ENCODE peak calls at places on chromosomes 16 and 17, in eight cellular contexts. R is body of pancreas, U is thoracic aorta, Z is right lobe of liver, O is tibial artery, K is GM23338, G is MM.1S, E is testis. T is an unnamed sample. For H3K36me3, the result is how much of the 10 kb centered on the place peaks cover.

GRCh38 chr17:83173180-83173996 is 94.0 kb downstream of the METRNL start:
- DNase-seq in R (peak), U (no peak), Z (no peak), O (no peak), K (no peak), G (no peak), E (no peak), T (no peak)

GRCh38 chr16:20291807-20292206 is 35.5 kb downstream of the GP2 start:
- DNase-seq in R (no peak), U (no peak), Z (no peak), O (no peak), K (peak), G (no peak), E (no peak), T (no peak)

GRCh38 chr17:54967621-54968258 is 714 bp downstream of the COX11 start:
- DNase-seq in R (no peak), U (no peak), Z (peak), O (no peak), K (peak), G (peak), E (no peak), T (no peak)

GRCh38 chr16:80034948-80035700 is 434.6 kb upstream of the MAF start:
- DNase-seq in R (no peak), U (no peak), Z (no peak), O (no peak), K (no peak), G (no peak), E (no peak), T (no peak)

GRCh38 chr17:40622509-40622928 is 25.1 kb downstream of the SMARCE1 start:
- DNase-seq in R (no peak), U (no peak), Z (no peak), O (no peak), K (no peak), G (no peak), E (no peak), T (no peak)

GRCh38 chr17:35731932-35732805 is 730 bp downstream of the RASL10B start:
- DNase-seq in R (no peak), U (no peak), Z (no peak), O (no peak), K (peak), G (no peak), E (no peak), T (no peak)

GRCh38 chr16:54175552-54176375 is 110.8 kb downstream of the IRX3 start:
- DNase-seq in R (no peak), U (no peak), Z (no peak), O (no peak), K (no peak), G (no peak), E (no peak), T (no peak)

GRCh38 chr16:19210968-19211367 is 42.9 kb downstream of the SYT17 start:
- DNase-seq in R (no peak), U (no peak), Z (no peak), O (no peak), K (no peak), G (no peak), E (no peak), T (peak)

GRCh38 chr17:40499551-40500189 is 1.8 kb downstream of the TNS4 start:
- DNase-seq in R (peak), U (peak), Z (peak), O (peak), K (peak), G (no peak), E (peak), T (no peak)

GRCh38 chr16:7509919-7510705 is 177.5 kb downstream of the RBFOX1 start:
- DNase-seq in R (no peak), U (no peak), Z (no peak), O (no peak), K (peak), G (no peak), E (no peak), T (no peak)

GRCh38 chr17:5513610-5514009 is 27.2 kb downstream of the MIS12 start:
- DNase-seq in R (no peak), U (no peak), Z (no peak), O (no peak), K (peak), G (no peak), E (no peak), T (no peak)

GRCh38 chr17:82234211-82235055 is 5.6 kb downstream of the SLC16A3 start:
- DNase-seq in R (no peak), U (no peak), Z (no peak), O (no peak), K (no peak), G (no peak), E (peak), T (peak)

GRCh38 chr17:41800601-41801373 is 11.0 kb downstream of the P3H4 start:
- DNase-seq in R (no peak), U (no peak), Z (no peak), O (no peak), K (peak), G (peak), E (no peak), T (no peak)

GRCh38 chr16:57260294-57260929 is 15.4 kb downstream of the ARL2BP start:
- DNase-seq in R (peak), U (no peak), Z (no peak), O (no peak), K (peak), G (no peak), E (peak), T (peak)

GRCh38 chr17:33284022-33284421 is 9.1 kb downstream of the ASIC2 start:
- DNase-seq in R (peak), U (peak), Z (no peak), O (peak), K (no peak), G (no peak), E (peak), T (no peak)

GRCh38 chr16:920722-921121 is 50.1 kb downstream of the LMF1 start:
- DNase-seq in R (no peak), U (no peak), Z (no peak), O (peak), K (no peak), G (no peak), E (no peak), T (no peak)

GRCh38 chr16:66342294-66342900 is 24.1 kb upstream of the CDH5 start:
- DNase-seq in R (no peak), U (no peak), Z (no peak), O (no peak), K (peak), G (no peak), E (peak), T (no peak)

GRCh38 chr16:50821586-50821985 is 79.7 kb downstream of the CYLD start:
- DNase-seq in R (no peak), U (no peak), Z (no peak), O (no peak), K (peak), G (no peak), E (no peak), T (no peak)

GRCh38 chr17:43986225-43986981 is 18.0 kb upstream of the NAGS start:
- DNase-seq in R (no peak), U (no peak), Z (no peak), O (no peak), K (no peak), G (peak), E (no peak), T (no peak)

GRCh38 chr16:77781091-77781490 is 7.3 kb upstream of the VAT1L start:
- DNase-seq in R (no peak), U (no peak), Z (no peak), O (no peak), K (no peak), G (no peak), E (no peak), T (no peak)

GRCh38 chr17:80146121-80147034 is 550 bp downstream of the EIF4A3 start:
- DNase-seq in R (no peak), U (no peak), Z (peak), O (no peak), K (peak), G (peak), E (peak), T (no peak)

GRCh38 chr17:3049705-3050295 is 13.6 kb downstream of the OR1D5 start:
- DNase-seq in R (no peak), U (no peak), Z (no peak), O (no peak), K (no peak), G (no peak), E (no peak), T (no peak)

GRCh38 chr16:84726670-84727467 is 27.1 kb downstream of the USP10 start:
- DNase-seq in R (no peak), U (no peak), Z (peak), O (peak), K (peak), G (no peak), E (no peak), T (peak)

GRCh38 chr17:77087650-77088454 is 52.9 kb upstream of the SEC14L1 start:
- DNase-seq in R (no peak), U (no peak), Z (no peak), O (no peak), K (no peak), G (no peak), E (no peak), T (no peak)

GRCh38 chr16:3785413-3785812 is 68.1 kb upstream of the TRAP1 start:
- DNase-seq in R (no peak), U (no peak), Z (no peak), O (no peak), K (no peak), G (no peak), E (peak), T (no peak)
- H3K36me3 ChIP-seq in R (under half), U (under half), Z (under half), O (under half), K (under half), G (under half), E (under half), T (under half)

DNA sequence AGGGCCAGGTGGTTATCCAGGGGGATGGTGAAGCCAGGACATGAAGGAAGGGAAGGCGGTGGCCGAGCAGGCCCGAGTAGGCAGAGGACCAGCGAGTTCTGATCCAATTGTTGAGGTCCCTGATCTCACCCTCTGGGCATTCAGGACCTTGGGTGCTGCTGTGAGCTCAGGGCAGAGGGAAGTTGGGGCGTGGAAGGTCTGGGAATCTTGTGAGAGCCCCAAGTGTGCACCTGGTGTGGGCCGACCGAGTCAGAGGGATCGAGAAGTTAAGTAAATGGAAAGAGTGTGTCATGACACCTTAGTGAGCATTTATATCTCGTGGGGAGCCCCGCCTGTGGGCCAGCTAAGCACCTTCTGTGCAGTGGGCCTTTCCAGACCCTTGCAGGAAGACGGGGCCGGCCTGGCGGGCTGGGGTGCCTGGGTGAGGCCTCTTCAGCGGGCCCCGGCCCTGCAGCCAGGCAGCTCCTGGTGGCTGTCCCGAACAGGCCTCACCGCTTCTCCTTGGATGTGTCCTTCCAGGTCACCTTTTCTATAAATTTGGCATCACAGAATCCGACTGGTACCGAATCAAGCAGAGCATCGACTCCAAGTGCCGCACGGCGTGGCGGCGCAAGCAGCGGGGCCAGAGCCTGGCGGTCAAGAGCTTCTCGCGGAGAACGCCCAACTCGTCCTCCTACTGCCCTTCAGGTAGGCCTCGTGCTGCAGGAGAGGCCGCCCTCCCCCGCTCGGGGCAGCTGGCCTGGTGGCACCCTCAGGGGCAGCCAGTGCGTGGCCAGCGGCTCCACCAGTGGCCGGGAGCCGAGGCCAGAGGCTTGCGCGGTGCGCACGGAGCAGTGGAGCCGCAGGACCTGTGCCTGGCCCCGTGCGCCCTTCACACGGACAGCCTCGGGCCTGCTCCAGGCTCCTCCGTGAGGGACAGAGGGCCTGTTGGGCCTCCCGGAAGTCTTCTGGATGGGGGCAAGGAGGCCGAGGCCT is 76.0 kb downstream of the BANP start:
- DNase-seq in R (no peak), U (no peak), Z (no peak), O (no peak), K (no peak), G (no peak), E (no peak), T (no peak)
- H3K36me3 ChIP-seq in R (under half), U (under half), Z (under half), O (under half), K (under half), G (under half), E (under half), T (under half)

GRCh38 chr16:27500801-27501200 is 48.9 kb downstream of the GTF3C1 start:
- DNase-seq in R (no peak), U (no peak), Z (no peak), O (no peak), K (no peak), G (no peak), E (no peak), T (no peak)
- H3K36me3 ChIP-seq in R (half or more), U (half or more), Z (under half), O (half or more), K (half or more), G (under half), E (under half), T (under half)

DNA sequence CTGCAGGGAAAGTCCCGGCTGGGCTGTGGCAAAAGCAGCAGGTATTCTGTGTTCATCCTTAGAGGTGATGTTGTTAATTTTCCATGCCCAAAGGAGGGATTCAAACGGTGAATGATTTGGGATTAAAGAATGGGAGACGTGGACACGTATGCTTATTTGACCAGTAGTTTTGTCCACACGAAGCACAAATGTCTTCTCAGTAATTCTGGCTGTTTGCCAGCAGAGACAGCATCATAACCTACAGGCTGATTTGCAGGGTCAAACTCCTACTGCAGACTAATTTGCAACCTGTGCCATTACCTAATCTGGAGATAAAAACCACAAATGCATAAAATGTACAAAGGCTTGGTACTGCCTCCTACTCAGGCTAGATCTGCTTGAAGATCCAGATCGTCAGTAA is 14.1 kb downstream of the MTHFSD start:
- DNase-seq in R (no peak), U (no peak), Z (no peak), O (no peak), K (no peak), G (no peak), E (no peak), T (no peak)
- H3K36me3 ChIP-seq in R (under half), U (under half), Z (under half), O (half or more), K (under half), G (under half), E (under half), T (under half)